ENCODE peak calls at places on chromosomes 2 and 18, in eight cellular contexts. X, R, N, T, V, Z, K and E are unnamed samples.

GRCh38 chr2:70837980-70838379 is 2.4 kb upstream of the CD207 start:
- DNase-seq in K (no peak), N (no peak), T (no peak), V (no peak), X (no peak), R (no peak), Z (no peak), E (no peak)

GRCh38 chr2:185947722-185948121 is 209.1 kb downstream of the FSIP2 start:
- DNase-seq in R (no peak), V (no peak), X (no peak), N (no peak), Z (no peak), K (no peak), T (no peak), E (no peak)

GRCh38 chr18:49704334-49704733 is 109.0 kb downstream of the ACAA2 start:
- DNase-seq in K (no peak), Z (no peak), X (no peak), V (no peak), N (no peak), T (peak), R (no peak), E (no peak)

GRCh38 chr2:127176371-127177311 is 43.5 kb downstream of the CYP27C1 start:
- DNase-seq in V (no peak), K (no peak), R (no peak), T (peak), N (no peak), X (no peak), Z (peak), E (no peak)

GRCh38 chr2:239462671-239463506 is 62.1 kb upstream of the HDAC4 start:
- DNase-seq in K (no peak), R (no peak), N (no peak), X (peak), V (no peak), T (peak), Z (no peak), E (no peak)

GRCh38 chr2:71691747-71692455 is 238.5 kb downstream of the DYSF start:
- DNase-seq in X (peak), N (no peak), V (no peak), Z (no peak), R (no peak), T (peak), K (no peak), E (no peak)

GRCh38 chr2:219737270-219737691 is 109.9 kb downstream of the SLC4A3 start:
- DNase-seq in N (no peak), V (no peak), Z (peak), T (peak), K (peak), R (no peak), X (no peak), E (no peak)

GRCh38 chr2:240288087-240288521 is 147.4 kb upstream of the GPC1 start:
- DNase-seq in X (no peak), T (peak), Z (no peak), R (no peak), V (no peak), N (no peak), K (no peak), E (no peak)

GRCh38 chr2:106599540-106599939 is 112.4 kb downstream of the CD8B2 start:
- DNase-seq in V (no peak), N (no peak), K (no peak), R (no peak), T (no peak), X (no peak), Z (no peak), E (no peak)

GRCh38 chr2:182447843-182448242 is 21.0 kb upstream of the PDE1A start:
- DNase-seq in Z (peak), T (no peak), R (no peak), X (no peak), K (no peak), N (no peak), V (no peak), E (no peak)

GRCh38 chr2:150175034-150175433 is 312.4 kb downstream of the RND3 start:
- DNase-seq in N (no peak), R (no peak), T (no peak), Z (peak), V (no peak), K (no peak), X (no peak), E (no peak)

GRCh38 chr2:30216157-30216556 is 15.2 kb upstream of the LBH start:
- DNase-seq in R (no peak), X (no peak), N (peak), T (no peak), K (no peak), Z (no peak), V (no peak), E (no peak)

GRCh38 chr2:21395366-21395765 is 271.6 kb downstream of the TDRD15 start:
- DNase-seq in R (no peak), X (no peak), Z (no peak), T (peak), K (no peak), N (no peak), V (no peak), E (peak)

GRCh38 chr2:40458271-40458794 is 6.4 kb upstream of the SLC8A1 start:
- DNase-seq in Z (no peak), V (no peak), N (no peak), K (no peak), X (no peak), R (no peak), T (no peak), E (no peak)

GRCh38 chr2:124822516-124822915 is 797.4 kb downstream of the CNTNAP5 start:
- DNase-seq in V (no peak), T (no peak), Z (peak), X (no peak), R (no peak), N (no peak), K (peak), E (no peak)

GRCh38 chr2:28356095-28356911 is 36.4 kb upstream of the FOSL2 start:
- DNase-seq in N (peak), R (no peak), Z (peak), T (peak), K (peak), X (peak), V (peak), E (no peak)

GRCh38 chr2:213934560-213934959 is 476.3 kb upstream of the VWC2L start:
- DNase-seq in K (peak), N (peak), R (peak), V (no peak), Z (peak), T (no peak), X (no peak), E (peak)

GRCh38 chr2:235191933-235192332 is 240.1 kb downstream of the SH3BP4 start:
- DNase-seq in T (peak), K (no peak), R (no peak), Z (peak), X (no peak), N (no peak), V (no peak), E (no peak)

GRCh38 chr2:28497206-28497605 is 1.3 kb downstream of the PLB1 start:
- DNase-seq in T (no peak), R (no peak), N (no peak), K (no peak), Z (no peak), V (no peak), X (no peak), E (no peak)

GRCh38 chr18:58041633-58042032 is 2.4 kb upstream of the NEDD4L start:
- DNase-seq in Z (no peak), R (no peak), X (no peak), T (no peak), V (no peak), K (no peak), N (peak), E (no peak)

GRCh38 chr2:70906439-70907018 is 29.2 kb upstream of the ATP6V1B1 start:
- DNase-seq in K (no peak), X (no peak), T (peak), Z (peak), R (no peak), N (no peak), V (no peak), E (no peak)

GRCh38 chr2:237665713-237666143 is 38.3 kb downstream of the LRRFIP1 start:
- DNase-seq in R (no peak), X (no peak), K (no peak), V (no peak), N (no peak), Z (no peak), T (peak), E (peak)
- TF ChIP-seq CTCF in R (no peak), X (no peak), K (no peak), V (no peak), N (no peak), Z (no peak), T (no peak), E (no peak)

GRCh38 chr18:41905786-41906527 is 49.1 kb upstream of the PIK3C3 start:
- DNase-seq in Z (no peak), X (no peak), N (no peak), V (no peak), R (no peak), K (no peak), T (no peak), E (no peak)

DNA sequence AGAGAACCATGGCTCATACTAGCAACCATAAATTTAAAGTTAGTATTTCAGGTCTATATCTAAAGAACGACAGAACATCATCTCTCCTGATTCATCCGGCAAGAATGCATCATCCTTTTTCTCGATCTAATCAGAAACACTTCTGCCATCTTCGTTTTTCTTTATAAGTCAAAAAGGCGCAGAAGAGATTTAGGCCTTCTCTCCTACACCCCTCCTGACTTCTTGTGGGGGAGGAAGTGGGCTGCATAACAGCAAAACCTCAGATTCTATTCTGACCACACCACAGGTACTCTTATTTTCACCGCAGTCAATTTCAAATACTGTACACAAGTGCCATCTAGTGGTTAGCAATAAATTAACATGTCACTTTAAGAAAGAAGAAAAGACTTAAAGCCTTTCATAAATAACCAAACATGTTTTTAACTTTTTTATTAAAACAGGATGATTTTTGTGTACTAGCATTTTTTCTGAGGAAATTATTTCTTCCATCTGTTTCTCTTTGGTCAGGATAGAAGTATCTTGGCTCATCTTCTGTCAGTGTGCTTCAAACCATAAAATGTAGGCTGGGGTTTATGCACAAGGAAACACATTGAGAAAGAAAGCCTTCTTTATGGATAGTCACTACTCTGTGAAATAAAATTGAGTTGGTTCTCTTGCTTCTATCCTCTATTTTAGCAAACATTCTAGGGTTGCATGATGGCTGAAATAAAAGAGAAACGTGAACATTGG is 48.3 kb upstream of the PIK3C3 start:
- DNase-seq in K (peak), V (no peak), Z (peak), R (peak), T (no peak), X (no peak), N (peak), E (peak)
- TF ChIP-seq CTCF in K (peak), V (no peak), Z (peak), R (peak), T (peak), X (peak), N (peak), E (peak)

GRCh38 chr2:86021396-86022378 is 84.0 kb downstream of the POLR1A start:
- DNase-seq in T (peak), N (no peak), X (no peak), R (no peak), Z (no peak), V (no peak), K (no peak), E (no peak)
- TF ChIP-seq CTCF in T (peak), N (no peak), X (no peak), R (no peak), Z (peak), V (no peak), K (no peak), E (no peak)

DNA sequence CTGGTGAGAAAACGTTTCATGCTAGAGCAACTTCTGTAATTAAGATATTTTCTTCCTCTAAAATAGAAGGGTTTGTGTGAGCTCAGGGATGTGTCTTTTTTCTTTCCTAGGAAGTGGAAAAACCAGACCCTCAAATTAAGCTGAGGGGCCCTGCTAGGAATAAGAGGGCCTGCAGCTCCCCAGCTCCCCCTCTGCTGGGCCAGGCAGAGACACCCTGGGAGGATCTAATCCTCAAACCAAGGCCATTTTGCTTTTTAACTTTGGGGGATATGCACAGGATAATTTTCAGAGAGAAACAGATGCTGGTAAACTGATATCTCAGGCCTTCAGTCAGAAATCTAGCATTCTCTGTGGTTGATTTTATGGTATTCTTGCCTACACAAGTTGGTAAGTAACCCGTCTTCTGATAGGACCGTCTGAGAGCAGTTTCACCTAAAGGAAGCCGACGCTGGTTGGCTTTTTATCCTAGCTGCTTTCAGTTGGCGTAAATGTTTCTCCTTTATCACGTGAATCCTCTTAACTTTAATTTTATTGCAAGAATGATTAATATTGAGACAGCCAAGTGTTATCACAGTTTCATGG is 34.8 kb downstream of the SNTG2 start:
- DNase-seq in T (no peak), Z (no peak), K (no peak), R (no peak), N (no peak), X (no peak), V (no peak), E (no peak)
- TF ChIP-seq CTCF in T (peak), Z (no peak), K (no peak), R (no peak), N (no peak), X (no peak), V (no peak), E (no peak)

GRCh38 chr2:8303322-8303832 is 378.5 kb upstream of the ID2 start:
- DNase-seq in K (no peak), V (peak), T (no peak), X (no peak), R (peak), Z (no peak), N (no peak), E (peak)
- TF ChIP-seq CTCF in K (no peak), V (no peak), T (peak), X (peak), R (peak), Z (no peak), N (no peak), E (no peak)

GRCh38 chr2:129730979-129731378 is 248.5 kb upstream of the RAB6C start:
- DNase-seq in K (no peak), X (no peak), Z (no peak), R (no peak), T (peak), N (no peak), V (no peak), E (no peak)
- TF ChIP-seq CTCF in K (no peak), X (no peak), Z (no peak), R (no peak), T (no peak), N (no peak), V (no peak), E (no peak)

GRCh38 chr2:173752152-173752551 is 213.0 kb downstream of the SP3 start:
- DNase-seq in N (no peak), R (no peak), X (no peak), Z (peak), K (peak), V (no peak), T (peak), E (no peak)
- TF ChIP-seq CTCF in N (peak), R (peak), X (no peak), Z (peak), K (peak), V (no peak), T (peak), E (no peak)

GRCh38 chr18:9392726-9393125 is 58.2 kb downstream of the TWSG1 start:
- DNase-seq in Z (no peak), T (no peak), K (no peak), R (no peak), V (no peak), N (peak), X (no peak), E (no peak)
- TF ChIP-seq CTCF in Z (no peak), T (peak), K (peak), R (no peak), V (no peak), N (peak), X (no peak), E (no peak)

GRCh38 chr2:172427990-172428840 is 829 bp downstream of the ITGA6 start:
- DNase-seq in Z (peak), R (peak), X (peak), N (no peak), V (peak), T (peak), K (peak), E (no peak)
- TF ChIP-seq CTCF in Z (no peak), R (peak), X (peak), N (peak), V (no peak), T (peak), K (peak), E (no peak)